ENCODE peak calls at places on chromosome 20, in six cellular contexts. One of them, this sample, is unnamed.

GRCh38 chr20:46831633-46832011 is 63.0 kb upstream of the EYA2 start:
- DNase-seq in fibroblast of lung: no peak
- DNase-seq in psoas muscle: no peak
- DNase-seq in aorta: no peak
- DNase-seq in T-helper 17 cell: no peak
- DNase-seq in tibial nerve: no peak
- DNase-seq in this sample: no peak

GRCh38 chr20:40582531-40582930 is 106.5 kb downstream of the MAFB start:
- DNase-seq in fibroblast of lung: no peak
- DNase-seq in psoas muscle: no peak
- DNase-seq in aorta: no peak
- DNase-seq in T-helper 17 cell: no peak
- DNase-seq in tibial nerve: no peak
- DNase-seq in this sample: no peak

GRCh38 chr20:57902478-57902877 is 192.7 kb upstream of the PMEPA1 start:
- DNase-seq in fibroblast of lung: no peak
- DNase-seq in psoas muscle: no peak
- DNase-seq in aorta: no peak
- DNase-seq in T-helper 17 cell: no peak
- DNase-seq in tibial nerve: no peak
- DNase-seq in this sample: no peak

GRCh38 chr20:52226370-52226769 is 34.8 kb upstream of the ZFP64 start:
- DNase-seq in fibroblast of lung: no peak
- DNase-seq in psoas muscle: no peak
- DNase-seq in aorta: no peak
- DNase-seq in T-helper 17 cell: no peak
- DNase-seq in tibial nerve: no peak
- DNase-seq in this sample: no peak

GRCh38 chr20:47886454-47887041 is 101.3 kb upstream of the SULF2 start:
- DNase-seq in fibroblast of lung: no peak
- DNase-seq in psoas muscle: no peak
- DNase-seq in aorta: no peak
- DNase-seq in T-helper 17 cell: no peak
- DNase-seq in tibial nerve: no peak
- DNase-seq in this sample: no peak

GRCh38 chr20:12083269-12083668 is 165.6 kb downstream of the BTBD3 start:
- DNase-seq in fibroblast of lung: no peak
- DNase-seq in psoas muscle: no peak
- DNase-seq in aorta: no peak
- DNase-seq in T-helper 17 cell: no peak
- DNase-seq in tibial nerve: no peak
- DNase-seq in this sample: no peak

GRCh38 chr20:45448250-45448649 is 21.3 kb upstream of the WFDC2 start:
- DNase-seq in fibroblast of lung: no peak
- DNase-seq in psoas muscle: no peak
- DNase-seq in aorta: no peak
- DNase-seq in T-helper 17 cell: no peak
- DNase-seq in tibial nerve: no peak
- DNase-seq in this sample: no peak

GRCh38 chr20:45970646-45971424 is 1.2 kb downstream of the ZNF335 start:
- DNase-seq in fibroblast of lung: no peak
- DNase-seq in psoas muscle: no peak
- DNase-seq in aorta: peak; percentile 83
- DNase-seq in T-helper 17 cell: no peak
- DNase-seq in tibial nerve: no peak
- DNase-seq in this sample: peak; percentile 76

GRCh38 chr20:39233755-39234154 is 271.6 kb downstream of the DHX35 start:
- DNase-seq in fibroblast of lung: no peak
- DNase-seq in psoas muscle: no peak
- DNase-seq in aorta: no peak
- DNase-seq in T-helper 17 cell: no peak
- DNase-seq in tibial nerve: no peak
- DNase-seq in this sample: no peak

GRCh38 chr20:22920898-22921297 is 114.2 kb upstream of the SSTR4 start:
- DNase-seq in fibroblast of lung: no peak
- DNase-seq in psoas muscle: no peak
- DNase-seq in aorta: no peak
- DNase-seq in T-helper 17 cell: no peak
- DNase-seq in tibial nerve: no peak
- DNase-seq in this sample: no peak

GRCh38 chr20:25695532-25696383 is 895 bp downstream of the ZNF337 start:
- DNase-seq in fibroblast of lung: peak; percentile 18
- DNase-seq in psoas muscle: no peak
- DNase-seq in aorta: no peak
- DNase-seq in T-helper 17 cell: no peak
- DNase-seq in tibial nerve: no peak
- DNase-seq in this sample: no peak

GRCh38 chr20:24633026-24633425 is 163.6 kb downstream of the SYNDIG1 start:
- DNase-seq in fibroblast of lung: no peak
- DNase-seq in psoas muscle: no peak
- DNase-seq in aorta: no peak
- DNase-seq in T-helper 17 cell: no peak
- DNase-seq in tibial nerve: no peak
- DNase-seq in this sample: no peak

GRCh38 chr20:18197382-18198070 is 59.9 kb downstream of the KAT14 start:
- DNase-seq in fibroblast of lung: no peak
- DNase-seq in psoas muscle: no peak
- DNase-seq in aorta: no peak
- DNase-seq in T-helper 17 cell: no peak
- DNase-seq in tibial nerve: no peak
- DNase-seq in this sample: no peak

GRCh38 chr20:54207743-54208491 is at the start of gene PFDN4:
- DNase-seq in fibroblast of lung: peak; percentile 88
- DNase-seq in psoas muscle: peak; percentile 90
- DNase-seq in aorta: peak; percentile 93
- DNase-seq in T-helper 17 cell: peak; percentile 68
- DNase-seq in tibial nerve: peak; percentile 62
- DNase-seq in this sample: peak; percentile 91

GRCh38 chr20:53581444-53582311 is 12.0 kb downstream of the ZNF217 start:
- DNase-seq in fibroblast of lung: no peak
- DNase-seq in psoas muscle: no peak
- DNase-seq in aorta: peak; percentile 81
- DNase-seq in T-helper 17 cell: no peak
- DNase-seq in tibial nerve: no peak
- DNase-seq in this sample: peak; percentile 63

GRCh38 chr20:33947709-33948295 is 45.9 kb upstream of the RALY start:
- DNase-seq in fibroblast of lung: peak; percentile 45
- DNase-seq in psoas muscle: no peak
- DNase-seq in aorta: no peak
- DNase-seq in T-helper 17 cell: peak; percentile 29
- DNase-seq in tibial nerve: no peak
- DNase-seq in this sample: no peak

GRCh38 chr20:31537859-31538245 is 23.6 kb downstream of the HM13 start:
- DNase-seq in fibroblast of lung: no peak
- DNase-seq in psoas muscle: no peak
- DNase-seq in aorta: no peak
- DNase-seq in T-helper 17 cell: no peak
- DNase-seq in tibial nerve: no peak
- DNase-seq in this sample: no peak

GRCh38 chr20:44460795-44461141 is 14.9 kb upstream of the TTPAL start:
- DNase-seq in fibroblast of lung: peak; percentile 64
- DNase-seq in psoas muscle: no peak
- DNase-seq in aorta: no peak
- DNase-seq in T-helper 17 cell: no peak
- DNase-seq in tibial nerve: no peak
- DNase-seq in this sample: no peak

GRCh38 chr20:1010659-1011058 is 8.5 kb upstream of the RSPO4 start:
- DNase-seq in fibroblast of lung: no peak
- DNase-seq in psoas muscle: no peak
- DNase-seq in aorta: no peak
- DNase-seq in T-helper 17 cell: no peak
- DNase-seq in tibial nerve: no peak
- DNase-seq in this sample: no peak

GRCh38 chr20:57180954-57181353 is 85.5 kb downstream of the BMP7 start:
- DNase-seq in fibroblast of lung: no peak
- DNase-seq in psoas muscle: no peak
- DNase-seq in aorta: no peak
- DNase-seq in T-helper 17 cell: no peak
- DNase-seq in tibial nerve: no peak
- DNase-seq in this sample: no peak

GRCh38 chr20:34629342-34629741 is 47.5 kb downstream of the PIGU start:
- DNase-seq in fibroblast of lung: peak; percentile 18
- DNase-seq in psoas muscle: no peak
- DNase-seq in aorta: no peak
- DNase-seq in T-helper 17 cell: no peak
- DNase-seq in tibial nerve: no peak
- DNase-seq in this sample: no peak

GRCh38 chr20:40255368-40255767 is 433.7 kb downstream of the MAFB start:
- DNase-seq in fibroblast of lung: peak; percentile 34
- DNase-seq in psoas muscle: no peak
- DNase-seq in aorta: no peak
- DNase-seq in T-helper 17 cell: no peak
- DNase-seq in tibial nerve: no peak
- DNase-seq in this sample: no peak

GRCh38 chr20:34388000-34388399 is 24.9 kb downstream of the ITCH start:
- DNase-seq in fibroblast of lung: no peak
- DNase-seq in psoas muscle: no peak
- DNase-seq in aorta: no peak
- DNase-seq in T-helper 17 cell: no peak
- DNase-seq in tibial nerve: no peak
- DNase-seq in this sample: no peak

GRCh38 chr20:14643146-14643545 is 305.7 kb upstream of the FLRT3 start:
- DNase-seq in fibroblast of lung: no peak
- DNase-seq in psoas muscle: no peak
- DNase-seq in aorta: no peak
- DNase-seq in T-helper 17 cell: no peak
- DNase-seq in tibial nerve: no peak
- DNase-seq in this sample: no peak

GRCh38 chr20:39800111-39800510 is 838.0 kb downstream of the DHX35 start:
- DNase-seq in fibroblast of lung: peak; percentile 42
- DNase-seq in psoas muscle: no peak
- DNase-seq in aorta: no peak
- DNase-seq in T-helper 17 cell: no peak
- DNase-seq in tibial nerve: no peak
- DNase-seq in this sample: no peak

GRCh38 chr20:55888655-55889054 is 116.7 kb downstream of the CBLN4 start:
- DNase-seq in fibroblast of lung: no peak
- DNase-seq in psoas muscle: no peak
- DNase-seq in aorta: no peak
- DNase-seq in T-helper 17 cell: no peak
- DNase-seq in tibial nerve: no peak
- DNase-seq in this sample: no peak

GRCh38 chr20:55893031-55893430 is 112.3 kb downstream of the CBLN4 start:
- DNase-seq in fibroblast of lung: no peak
- DNase-seq in psoas muscle: no peak
- DNase-seq in aorta: no peak
- DNase-seq in T-helper 17 cell: no peak
- DNase-seq in tibial nerve: no peak
- DNase-seq in this sample: no peak
- H3K9me3 ChIP-seq in fibroblast of lung: no peaks in the 10 kb centered on the region
- H3K9me3 ChIP-seq in psoas muscle: peaks cover 3% of the 10 kb centered on the region
- H3K9me3 ChIP-seq in aorta: no peaks in the 10 kb centered on the region
- H3K9me3 ChIP-seq in T-helper 17 cell: no peaks in the 10 kb centered on the region
- H3K9me3 ChIP-seq in tibial nerve: no peaks in the 10 kb centered on the region
- H3K9me3 ChIP-seq in this sample: peaks cover 2% of the 10 kb centered on the region

GRCh38 chr20:49282584-49283171 is 4.8 kb upstream of the ZNFX1 start:
- DNase-seq in fibroblast of lung: no peak
- DNase-seq in psoas muscle: no peak
- DNase-seq in aorta: no peak
- DNase-seq in T-helper 17 cell: no peak
- DNase-seq in tibial nerve: no peak
- DNase-seq in this sample: no peak
- H3K9me3 ChIP-seq in fibroblast of lung: peaks cover 16% of the 10 kb centered on the region
- H3K9me3 ChIP-seq in psoas muscle: peaks cover 15% of the 10 kb centered on the region
- H3K9me3 ChIP-seq in aorta: peaks cover 13% of the 10 kb centered on the region
- H3K9me3 ChIP-seq in T-helper 17 cell: peaks cover 77% of the 10 kb centered on the region
- H3K9me3 ChIP-seq in tibial nerve: peaks cover 63% of the 10 kb centered on the region
- H3K9me3 ChIP-seq in this sample: peaks cover 29% of the 10 kb centered on the region

GRCh38 chr20:61990484-61990883 is 75.2 kb downstream of the TAF4 start:
- DNase-seq in fibroblast of lung: no peak
- DNase-seq in psoas muscle: no peak
- DNase-seq in aorta: no peak
- DNase-seq in T-helper 17 cell: no peak
- DNase-seq in tibial nerve: no peak
- DNase-seq in this sample: no peak

GRCh38 chr20:61993058-61993457 is 72.6 kb downstream of the TAF4 start:
- DNase-seq in fibroblast of lung: no peak
- DNase-seq in psoas muscle: no peak
- DNase-seq in aorta: no peak
- DNase-seq in T-helper 17 cell: no peak
- DNase-seq in tibial nerve: no peak
- DNase-seq in this sample: no peak

GRCh38 chr20:61989741-61990140 is 75.9 kb downstream of the TAF4 start:
- DNase-seq in fibroblast of lung: no peak
- DNase-seq in psoas muscle: no peak
- DNase-seq in aorta: no peak
- DNase-seq in T-helper 17 cell: no peak
- DNase-seq in tibial nerve: no peak
- DNase-seq in this sample: no peak

GRCh38 chr20:61988665-61989064 is 77.0 kb downstream of the TAF4 start:
- DNase-seq in fibroblast of lung: no peak
- DNase-seq in psoas muscle: no peak
- DNase-seq in aorta: no peak
- DNase-seq in T-helper 17 cell: no peak
- DNase-seq in tibial nerve: no peak
- DNase-seq in this sample: no peak

GRCh38 chr20:61991476-61991875 is 74.2 kb downstream of the TAF4 start:
- DNase-seq in fibroblast of lung: peak; percentile 12
- DNase-seq in psoas muscle: no peak
- DNase-seq in aorta: no peak
- DNase-seq in T-helper 17 cell: no peak
- DNase-seq in tibial nerve: no peak
- DNase-seq in this sample: no peak
- H3K9me3 ChIP-seq in fibroblast of lung: no peaks in the 10 kb centered on the region
- H3K9me3 ChIP-seq in psoas muscle: peaks cover 7% of the 10 kb centered on the region
- H3K9me3 ChIP-seq in aorta: peaks cover 3% of the 10 kb centered on the region
- H3K9me3 ChIP-seq in T-helper 17 cell: no peaks in the 10 kb centered on the region
- H3K9me3 ChIP-seq in tibial nerve: peaks cover 25% of the 10 kb centered on the region
- H3K9me3 ChIP-seq in this sample: peaks cover 12% of the 10 kb centered on the region

GRCh38 chr20:15807271-15807670 is 766.0 kb downstream of the KIF16B start:
- DNase-seq in fibroblast of lung: no peak
- DNase-seq in psoas muscle: no peak
- DNase-seq in aorta: no peak
- DNase-seq in T-helper 17 cell: no peak
- DNase-seq in tibial nerve: no peak
- DNase-seq in this sample: no peak
- H3K9me3 ChIP-seq in fibroblast of lung: no peaks in the 10 kb centered on the region
- H3K9me3 ChIP-seq in psoas muscle: no peaks in the 10 kb centered on the region
- H3K9me3 ChIP-seq in aorta: no peaks in the 10 kb centered on the region
- H3K9me3 ChIP-seq in T-helper 17 cell: no peaks in the 10 kb centered on the region
- H3K9me3 ChIP-seq in tibial nerve: no peaks in the 10 kb centered on the region
- H3K9me3 ChIP-seq in this sample: no peaks in the 10 kb centered on the region

DNA sequence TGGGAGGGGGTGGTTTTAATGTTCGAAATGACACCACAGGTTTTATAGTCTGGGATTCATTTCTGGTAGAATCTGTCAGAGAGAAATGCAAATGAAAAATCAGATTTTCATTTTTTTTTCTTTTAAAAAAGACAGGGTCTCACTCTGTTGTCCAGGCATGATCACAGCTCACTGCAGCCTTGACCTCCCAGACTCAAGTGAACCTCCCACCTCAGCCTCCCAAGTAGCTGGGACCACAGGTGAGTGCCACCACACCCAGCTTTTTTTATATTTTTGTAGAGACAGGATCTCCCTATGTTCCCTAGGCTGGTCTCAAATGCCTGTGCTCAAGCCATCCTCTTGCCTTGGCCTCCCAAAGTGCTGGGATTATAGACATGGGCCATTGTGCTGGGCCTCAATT is 2.4 kb upstream of the ADNP start:
- DNase-seq in fibroblast of lung: no peak
- DNase-seq in psoas muscle: no peak
- DNase-seq in aorta: no peak
- DNase-seq in T-helper 17 cell: no peak
- DNase-seq in tibial nerve: no peak
- DNase-seq in this sample: no peak
- H3K9me3 ChIP-seq in fibroblast of lung: no peaks in the 10 kb centered on the region
- H3K9me3 ChIP-seq in psoas muscle: no peaks in the 10 kb centered on the region
- H3K9me3 ChIP-seq in aorta: no peaks in the 10 kb centered on the region
- H3K9me3 ChIP-seq in T-helper 17 cell: no peaks in the 10 kb centered on the region
- H3K9me3 ChIP-seq in tibial nerve: no peaks in the 10 kb centered on the region
- H3K9me3 ChIP-seq in this sample: no peaks in the 10 kb centered on the region

GRCh38 chr20:59661141-59661540 is 56.8 kb downstream of the PHACTR3 start:
- DNase-seq in fibroblast of lung: no peak
- DNase-seq in psoas muscle: no peak
- DNase-seq in aorta: no peak
- DNase-seq in T-helper 17 cell: no peak
- DNase-seq in tibial nerve: no peak
- DNase-seq in this sample: no peak
- H3K9me3 ChIP-seq in fibroblast of lung: no peaks in the 10 kb centered on the region
- H3K9me3 ChIP-seq in psoas muscle: peaks cover 27% of the 10 kb centered on the region
- H3K9me3 ChIP-seq in aorta: peaks cover 1% of the 10 kb centered on the region
- H3K9me3 ChIP-seq in T-helper 17 cell: no peaks in the 10 kb centered on the region
- H3K9me3 ChIP-seq in tibial nerve: peaks cover 42% of the 10 kb centered on the region
- H3K9me3 ChIP-seq in this sample: peaks cover 14% of the 10 kb centered on the region